ENCODE peak calls at places on chromosomes 3 and 15, in seven cellular contexts. M, A, I, J, Z, F and D are unnamed samples. For H3K27me3 and H3K36me3, the result is how much of the 10 kb centered on the place peaks cover.

GRCh38 chr3:25448750-25449684 is 21.0 kb downstream of the RARB start:
- DNase-seq in M (peak), Z (peak), A (peak), F (peak), I (peak), J (peak), D (peak)

GRCh38 chr3:37945803-37946530 is 44.6 kb upstream of the VILL start:
- DNase-seq in F (no peak), Z (no peak), I (peak), M (no peak), J (peak), A (peak), D (peak)

GRCh38 chr3:71380096-71380495 is 203.4 kb downstream of the FOXP1 start:
- DNase-seq in I (no peak), J (no peak), A (no peak), F (no peak), M (no peak), Z (no peak), D (peak)

GRCh38 chr15:64099379-64099778 is 3.6 kb downstream of the SNX1 start:
- DNase-seq in I (no peak), F (no peak), J (peak), A (no peak), M (no peak), Z (no peak), D (no peak)

GRCh38 chr15:76904461-76905012 is 603 bp downstream of the SCAPER start:
- DNase-seq in I (peak), J (peak), Z (peak), M (peak), A (peak), F (peak), D (peak)

GRCh38 chr3:60528651-60529050 is 722.6 kb downstream of the FHIT start:
- DNase-seq in A (no peak), Z (no peak), M (no peak), I (peak), F (no peak), J (no peak), D (no peak)

GRCh38 chr3:114383875-114384557 is 90.2 kb downstream of the TIGIT start:
- DNase-seq in M (peak), I (peak), J (peak), F (peak), A (peak), Z (peak), D (peak)

GRCh38 chr3:111338059-111338698 is 203.8 kb upstream of the CD96 start:
- DNase-seq in J (peak), Z (no peak), I (peak), M (peak), A (no peak), F (peak), D (peak)

GRCh38 chr15:64842099-64842940 is 605 bp downstream of the PLEKHO2 start:
- DNase-seq in F (no peak), M (no peak), A (no peak), J (peak), I (no peak), Z (no peak), D (peak)

GRCh38 chr3:16399473-16399872 is 114.0 kb downstream of the RFTN1 start:
- DNase-seq in M (peak), F (no peak), Z (peak), A (peak), J (peak), I (peak), D (peak)

GRCh38 chr3:152258448-152259302 is 10.1 kb upstream of the MBNL1 start:
- DNase-seq in Z (peak), M (peak), A (peak), F (no peak), I (no peak), J (peak), D (peak)

GRCh38 chr15:43903864-43904290 is 77.1 kb downstream of the WDR76 start:
- DNase-seq in Z (peak), I (peak), F (no peak), M (peak), A (peak), J (peak), D (peak)

GRCh38 chr15:65862682-65863081 is 6.6 kb upstream of the RAB11A start:
- DNase-seq in I (peak), M (peak), J (peak), Z (no peak), F (no peak), A (no peak), D (peak)

GRCh38 chr15:57422113-57422754 is 45.9 kb downstream of the CGNL1 start:
- DNase-seq in I (no peak), A (no peak), J (peak), M (no peak), F (no peak), Z (no peak), D (no peak)

GRCh38 chr3:10373686-10374261 is 52.9 kb upstream of the SEC13 start:
- DNase-seq in A (no peak), Z (no peak), F (no peak), M (no peak), J (peak), I (no peak), D (peak)

GRCh38 chr3:73848173-73848751 is 223.5 kb upstream of the PDZRN3 start:
- DNase-seq in Z (no peak), F (no peak), M (no peak), I (no peak), J (peak), A (no peak), D (no peak)

GRCh38 chr15:64883997-64884511 is 27.6 kb upstream of the ANKDD1A start:
- DNase-seq in M (peak), I (peak), F (peak), A (peak), Z (peak), J (peak), D (peak)

GRCh38 chr3:15649831-15650230 is 48.3 kb downstream of the BTD start:
- DNase-seq in I (no peak), F (no peak), A (no peak), J (no peak), Z (no peak), M (no peak), D (no peak)

GRCh38 chr3:62048577-62048976 is 324.8 kb downstream of the FEZF2 start:
- DNase-seq in I (no peak), Z (no peak), A (no peak), M (no peak), F (no peak), J (no peak), D (no peak)

GRCh38 chr3:197270558-197271317 is 27.7 kb downstream of the DLG1 start:
- DNase-seq in M (no peak), F (no peak), I (no peak), A (no peak), Z (no peak), J (no peak), D (no peak)

GRCh38 chr15:58252586-58253323 is 114.6 kb downstream of the AQP9 start:
- DNase-seq in I (no peak), J (no peak), F (no peak), M (no peak), Z (no peak), A (no peak), D (no peak)

GRCh38 chr15:45200799-45201556 is 13.2 kb upstream of the SHF start:
- DNase-seq in I (peak), J (peak), M (peak), Z (peak), A (peak), F (peak), D (peak)
- H3K4me3 ChIP-seq in I (peak), J (peak), M (peak), Z (peak), A (peak), F (peak), D (peak)

DNA sequence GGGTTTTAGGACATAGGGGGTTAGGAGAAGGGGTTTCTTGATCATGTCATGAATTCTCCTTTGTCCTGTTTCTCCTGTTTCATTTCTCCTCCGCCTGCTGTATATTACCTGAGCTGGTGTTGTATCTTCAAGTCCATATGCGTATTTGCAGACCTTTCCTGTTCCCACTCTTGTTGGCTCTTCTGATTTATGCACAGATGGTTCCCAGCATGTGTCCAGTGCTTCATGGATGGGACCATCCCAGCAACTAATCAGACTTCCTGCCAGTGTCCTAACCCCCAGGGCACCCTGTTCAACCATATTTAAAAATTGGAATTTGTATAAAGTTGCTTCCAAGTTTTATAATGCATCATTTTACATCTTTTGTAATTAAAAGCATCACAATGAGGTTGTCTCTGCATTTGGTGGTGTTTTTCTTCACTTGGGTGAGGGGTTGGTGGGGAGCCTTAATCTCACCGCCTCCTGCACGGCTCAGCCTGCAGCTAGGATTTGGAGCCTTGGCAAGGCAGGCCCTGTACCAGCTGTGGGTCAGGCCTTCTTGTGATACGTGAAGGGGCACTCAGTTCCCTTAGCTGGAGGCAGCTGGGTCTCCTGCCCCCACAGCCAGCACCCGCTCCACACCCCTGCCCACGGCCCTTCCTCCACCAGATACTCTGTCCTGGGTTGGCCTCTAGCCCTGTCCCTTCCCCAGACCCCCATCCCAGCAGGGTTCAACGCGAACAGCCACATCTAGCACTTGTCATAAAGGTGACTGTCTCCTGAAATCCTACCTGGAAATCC is 72.0 kb upstream of the BLM start:
- DNase-seq in J (no peak), F (no peak), M (no peak), A (no peak), I (no peak), Z (no peak), D (no peak)
- H3K27me3 ChIP-seq in J (under half), F (under half), M (under half), A (under half), I (under half), Z (under half), D (under half)

GRCh38 chr15:72248514-72248913 is 17.5 kb upstream of the PKM start:
- DNase-seq in Z (no peak), M (no peak), A (no peak), I (no peak), J (no peak), F (no peak), D (no peak)

GRCh38 chr15:72238586-72238985 is 7.6 kb upstream of the PKM start:
- DNase-seq in I (no peak), M (no peak), F (no peak), A (no peak), Z (no peak), J (no peak), D (no peak)

GRCh38 chr15:72239652-72240051 is 8.7 kb upstream of the PKM start:
- DNase-seq in F (no peak), Z (no peak), M (no peak), J (no peak), I (no peak), A (no peak), D (no peak)

GRCh38 chr15:72237286-72238224 is 6.6 kb upstream of the PKM start:
- DNase-seq in A (peak), Z (no peak), I (peak), J (peak), F (peak), M (peak), D (peak)

DNA sequence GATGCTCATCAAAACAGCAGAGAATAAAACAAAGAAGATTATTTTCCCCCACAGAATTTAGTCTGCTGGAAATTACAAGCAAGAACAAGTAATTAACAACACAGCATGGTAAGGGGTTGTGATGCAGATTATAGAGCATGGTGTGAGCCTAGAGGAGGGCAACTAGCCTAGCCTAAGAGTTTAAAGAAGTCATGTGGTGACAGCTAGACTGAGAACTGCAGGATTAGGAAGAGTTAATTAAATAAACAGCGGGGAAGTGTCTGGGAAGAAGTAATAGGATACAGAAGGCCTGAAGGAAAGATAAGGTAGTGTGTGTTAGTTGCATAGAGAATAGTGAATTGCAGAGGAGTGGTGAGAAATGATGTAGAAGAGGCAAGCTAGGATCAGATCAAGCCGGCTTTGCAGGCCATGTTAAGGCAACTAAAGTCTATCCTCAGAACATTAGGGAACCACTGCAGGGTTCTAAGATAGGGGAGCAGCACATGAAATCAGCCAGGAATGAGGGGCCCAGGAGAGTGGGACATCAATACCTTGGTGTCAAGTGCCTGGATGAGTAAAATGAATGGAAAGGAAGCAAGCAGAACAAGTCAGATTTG is 11.9 kb upstream of the PKM start:
- DNase-seq in J (no peak), Z (no peak), I (no peak), A (no peak), F (no peak), M (no peak), D (no peak)
- H3K36me3 ChIP-seq in J (under half), Z (under half), I (under half), A (under half), F (under half), M (under half), D (half or more)

DNA sequence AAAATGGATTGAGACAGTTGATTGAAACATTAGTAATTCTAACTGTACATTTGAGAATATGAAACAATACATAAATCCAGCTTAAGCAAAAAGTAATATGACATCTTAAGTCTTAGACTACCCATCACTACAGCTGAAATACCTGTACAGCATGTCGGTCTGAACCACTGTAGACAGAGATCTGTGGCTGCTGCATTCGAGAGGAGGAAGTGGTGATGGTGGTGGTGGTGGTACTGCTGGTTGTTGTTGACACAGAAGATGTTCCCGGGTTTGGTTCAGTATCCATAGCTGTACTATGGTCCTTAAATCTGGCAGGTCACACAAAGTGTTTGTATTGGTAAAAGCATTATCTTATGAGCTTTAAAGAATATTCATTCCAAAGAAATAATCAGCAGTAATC is 2.9 kb downstream of the PHC3 start:
- DNase-seq in J (no peak), M (no peak), Z (no peak), I (no peak), A (no peak), F (no peak), D (no peak)
- H3K4me3 ChIP-seq in J (peak), M (no peak), Z (no peak), I (no peak), A (no peak), F (no peak), D (no peak)

DNA sequence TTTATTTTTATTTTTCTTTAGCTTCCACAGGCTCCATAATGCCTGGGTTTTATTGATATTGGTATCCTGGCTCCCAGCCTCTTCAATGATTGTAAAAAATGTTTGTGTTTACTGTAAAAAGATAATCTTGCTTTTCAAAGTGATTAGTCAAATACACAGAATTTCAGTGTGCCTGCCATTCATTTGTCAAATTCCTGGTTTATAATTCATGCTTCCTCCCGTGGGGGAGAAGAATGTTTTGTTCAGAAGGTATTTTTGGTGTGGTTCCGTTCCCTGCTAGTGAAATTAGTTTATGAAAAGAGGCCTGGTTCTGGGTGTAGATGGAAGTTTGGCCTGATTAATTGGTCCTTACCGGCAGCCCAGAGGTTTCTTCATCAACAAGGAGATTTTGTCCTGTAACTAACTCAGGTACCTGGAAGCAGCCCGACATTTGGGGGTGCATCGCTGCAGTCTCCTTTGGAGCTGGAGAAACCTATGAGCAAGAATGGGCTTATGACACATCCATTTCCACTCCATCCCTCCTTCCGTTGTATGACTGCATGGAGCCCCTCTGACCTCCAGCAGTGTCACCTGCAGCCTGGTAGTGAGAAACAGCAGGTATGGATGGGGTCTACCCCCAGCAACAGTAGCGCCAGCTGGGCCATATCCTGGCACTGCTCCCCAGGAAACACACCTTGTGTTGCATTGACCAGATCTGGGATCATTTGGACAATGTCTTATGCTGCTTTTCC is 101.4 kb downstream of the PGPEP1L start:
- DNase-seq in I (no peak), J (peak), F (no peak), A (peak), M (no peak), Z (no peak), D (no peak)
- H3K27me3 ChIP-seq in I (under half), J (under half), F (under half), A (under half), M (under half), Z (under half), D (under half)

GRCh38 chr3:58570851-58571250 is 6.3 kb downstream of the FAM107A start:
- DNase-seq in M (no peak), A (no peak), F (no peak), Z (no peak), J (no peak), I (no peak), D (no peak)
- H3K36me3 ChIP-seq in M (under half), A (under half), F (under half), Z (under half), J (under half), I (under half), D (under half)

DNA sequence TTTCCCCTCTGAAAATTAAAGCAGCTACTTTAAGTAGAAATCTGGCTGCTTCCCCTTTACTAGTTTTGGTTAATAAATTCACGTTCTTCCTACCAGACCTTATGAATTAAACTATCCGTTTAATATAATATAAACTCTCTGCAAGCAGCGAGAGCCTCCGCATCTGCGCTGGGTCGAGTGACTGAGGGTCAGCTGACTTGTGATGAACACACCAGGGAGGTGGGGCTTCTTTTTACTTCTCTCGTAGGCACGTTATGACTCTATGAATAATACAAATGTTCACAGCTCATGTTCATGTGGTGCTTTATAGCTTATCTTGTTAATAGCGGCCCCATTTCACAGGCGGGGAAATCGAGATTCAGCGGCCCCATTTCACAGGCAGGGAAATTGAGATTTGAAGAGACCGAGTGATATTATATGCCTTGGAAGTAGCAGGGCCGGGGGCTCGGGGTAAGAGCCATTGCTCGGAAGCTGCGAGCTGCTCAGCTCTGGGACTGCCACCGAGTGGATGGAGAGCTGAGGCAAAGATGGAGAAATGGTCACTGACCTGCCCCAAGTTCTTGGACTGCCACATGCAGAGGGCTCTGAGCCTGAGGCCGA is 8.3 kb downstream of the MUC4 start:
- DNase-seq in F (no peak), M (no peak), A (peak), Z (no peak), J (peak), I (no peak), D (no peak)
- H3K4me3 ChIP-seq in F (no peak), M (no peak), A (peak), Z (peak), J (no peak), I (no peak), D (no peak)

DNA sequence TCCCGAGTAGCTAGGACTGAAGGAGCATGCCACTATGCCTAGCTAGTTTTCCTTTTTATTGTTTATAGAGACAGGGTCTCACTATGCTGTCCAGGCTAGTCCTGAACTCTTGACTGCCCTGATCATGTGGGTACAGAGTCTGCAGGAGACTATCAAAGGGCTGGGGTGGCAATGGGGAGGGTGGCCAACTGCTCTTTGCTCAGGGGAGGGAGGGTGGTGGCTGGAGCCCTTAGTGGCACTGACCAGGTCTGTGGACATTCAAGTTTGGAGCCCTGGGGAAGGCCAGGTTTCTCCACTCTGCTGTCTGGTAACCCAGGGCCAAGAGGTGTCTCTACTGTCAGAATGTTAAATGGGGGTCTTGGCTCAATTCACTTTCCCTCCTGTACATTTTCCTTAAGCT is 122.0 kb downstream of the SEC22A start:
- DNase-seq in A (no peak), F (no peak), J (no peak), I (no peak), Z (no peak), M (no peak), D (no peak)
- H3K27me3 ChIP-seq in A (under half), F (under half), J (under half), I (under half), Z (under half), M (under half), D (under half)

GRCh38 chr15:85493258-85493657 is 112.9 kb downstream of the AKAP13 start:
- DNase-seq in J (no peak), I (no peak), F (no peak), M (no peak), A (no peak), Z (no peak), D (no peak)
- H3K36me3 ChIP-seq in J (under half), I (under half), F (under half), M (under half), A (under half), Z (under half), D (under half)